ENCODE peak calls at places on chromosomes 7 and 10, in seven cellular contexts. R is uterus; Y is BE2C; A is sigmoid colon; J is choroid plexus epithelial cell; Z is stomach; G is Jurkat, Clone E6-1. I is an unnamed sample.

GRCh38 chr10:29663718-29664117 is 28.9 kb upstream of the SVIL start:
- DNase-seq in R (no peak), Y (no peak), A (no peak), J (no peak), Z (no peak), G (no peak), I (no peak)

GRCh38 chr7:149493366-149493765 is 4.2 kb downstream of the ZNF746 start:
- DNase-seq in R (no peak), Y (no peak), A (no peak), J (no peak), Z (no peak), G (no peak), I (no peak)

GRCh38 chr10:14456870-14457266 is 126.1 kb upstream of the FRMD4A start:
- DNase-seq in R (no peak), Y (no peak), A (no peak), J (no peak), Z (no peak), G (no peak), I (no peak)

GRCh38 chr10:129462257-129462795 is 4.7 kb upstream of the MGMT start:
- DNase-seq in R (no peak), Y (no peak), A (no peak), J (no peak), Z (no peak), G (no peak), I (no peak)

GRCh38 chr10:29243750-29244149 is 45.1 kb upstream of the LYZL1 start:
- DNase-seq in R (no peak), Y (no peak), A (no peak), J (no peak), Z (no peak), G (no peak), I (no peak)

GRCh38 chr7:17968791-17969715 is 28.8 kb upstream of the SNX13 start:
- DNase-seq in R (no peak), Y (no peak), A (no peak), J (peak; percentile 22), Z (no peak), G (no peak), I (no peak)

GRCh38 chr10:35335718-35336083 is 608 bp upstream of the CCNY start:
- DNase-seq in R (no peak), Y (peak; percentile 25), A (no peak), J (no peak), Z (no peak), G (peak; percentile 19), I (no peak)

GRCh38 chr7:158865462-158865922 is 9.1 kb downstream of the DYNC2I1 start:
- DNase-seq in R (no peak), Y (no peak), A (no peak), J (no peak), Z (no peak), G (no peak), I (no peak)

GRCh38 chr10:123585477-123586445 is 80.4 kb upstream of the GPR26 start:
- DNase-seq in R (no peak), Y (no peak), A (no peak), J (no peak), Z (no peak), G (no peak), I (no peak)

GRCh38 chr7:155470686-155471638 is 13.0 kb downstream of the EN2 start:
- DNase-seq in R (no peak), Y (no peak), A (peak; percentile 38), J (no peak), Z (no peak), G (no peak), I (no peak)

GRCh38 chr7:117401293-117402002 is 25.8 kb downstream of the ASZ1 start:
- DNase-seq in R (no peak), Y (no peak), A (no peak), J (peak; percentile 38), Z (no peak), G (peak; percentile 38), I (no peak)

GRCh38 chr10:86262671-86263165 is 103.9 kb downstream of the GRID1 start:
- DNase-seq in R (no peak), Y (peak; percentile 47), A (peak; percentile 49), J (no peak), Z (peak; percentile 13), G (no peak), I (no peak)

GRCh38 chr7:47888371-47889265 is 59.6 kb downstream of the PKD1L1 start:
- DNase-seq in R (no peak), Y (no peak), A (no peak), J (no peak), Z (no peak), G (no peak), I (no peak)

GRCh38 chr10:22891797-22892196 is 36.1 kb upstream of the ARMC3 start:
- DNase-seq in R (no peak), Y (no peak), A (no peak), J (no peak), Z (no peak), G (no peak), I (no peak)

GRCh38 chr10:74022941-74023629 is 25.2 kb downstream of the VCL start:
- DNase-seq in R (no peak), Y (no peak), A (no peak), J (no peak), Z (no peak), G (no peak), I (no peak)

GRCh38 chr10:98425511-98426352 is 10.8 kb upstream of the PYROXD2 start:
- DNase-seq in R (no peak), Y (peak; percentile 59), A (peak; percentile 62), J (peak; percentile 65), Z (peak; percentile 53), G (peak; percentile 28), I (peak; percentile 18)

GRCh38 chr7:30347226-30348082 is 63.1 kb downstream of the ZNRF2 start:
- DNase-seq in R (no peak), Y (no peak), A (no peak), J (no peak), Z (no peak), G (no peak), I (no peak)

GRCh38 chr7:2876031-2876862 is 32.1 kb upstream of the GNA12 start:
- DNase-seq in R (peak; percentile 22), Y (no peak), A (no peak), J (peak; percentile 79), Z (no peak), G (no peak), I (peak; percentile 83)

GRCh38 chr7:80748302-80749042 is 110.0 kb downstream of the CD36 start:
- DNase-seq in R (no peak), Y (no peak), A (no peak), J (peak; percentile 51), Z (no peak), G (no peak), I (peak; percentile 53)

GRCh38 chr7:112452102-112452888 is 2.0 kb downstream of the IFRD1 start:
- DNase-seq in R (peak; percentile 27), Y (peak; percentile 47), A (peak; percentile 88), J (peak; percentile 75), Z (peak; percentile 28), G (no peak), I (peak; percentile 43)

GRCh38 chr7:77791336-77791735 is 6.9 kb downstream of the TMEM60 start:
- DNase-seq in R (no peak), Y (no peak), A (no peak), J (no peak), Z (no peak), G (no peak), I (no peak)

DNA sequence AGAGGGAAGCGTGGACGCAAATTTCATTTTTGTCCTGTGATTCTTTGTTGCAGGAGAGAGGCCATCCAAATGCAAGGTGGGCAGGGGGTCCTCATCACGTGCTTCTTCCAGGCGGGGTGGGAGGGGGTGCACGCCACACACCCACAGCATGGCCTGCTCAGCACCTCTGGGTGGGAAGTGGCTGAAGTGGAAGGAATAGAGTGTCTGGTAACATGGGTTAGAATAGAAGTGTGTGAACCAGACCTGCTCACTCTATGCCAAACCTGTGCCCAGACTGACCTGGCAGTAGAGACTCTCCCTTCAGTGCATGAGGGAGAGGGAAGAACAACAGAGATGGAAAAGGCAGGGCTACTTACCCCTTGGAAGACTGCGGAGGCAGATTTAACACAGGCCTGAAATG is 21.7 kb downstream of the ZNF503 start:
- DNase-seq in R (no peak), Y (no peak), A (no peak), J (no peak), Z (no peak), G (no peak), I (no peak)
- H3K4me3 ChIP-seq in R (no peak overlapping the region), Y (no peak overlapping the region), A (no peak overlapping the region), J (no peak overlapping the region), Z (no peak overlapping the region), G (no peak overlapping the region), I (no peak overlapping the region)

DNA sequence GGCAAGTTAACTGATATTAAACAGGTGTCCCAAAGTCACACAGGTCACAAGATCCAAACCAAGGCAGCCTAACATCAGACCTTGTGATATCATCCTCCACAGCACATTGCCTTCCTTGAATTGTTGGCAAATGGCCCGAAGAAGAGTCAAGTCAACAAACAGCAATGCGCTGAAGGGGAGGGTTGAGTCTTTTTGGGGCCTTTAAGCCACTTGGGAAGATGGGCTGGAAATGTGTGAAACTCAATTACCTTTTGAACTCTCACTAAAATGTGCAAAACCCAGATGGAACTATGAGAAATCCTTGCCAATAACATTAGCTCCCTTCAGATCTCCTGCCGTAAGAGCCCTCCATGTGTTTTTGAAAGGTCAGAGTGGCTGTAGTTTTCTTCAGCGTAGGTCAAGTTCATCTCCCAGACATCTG is 47.9 kb upstream of the STK17A start:
- DNase-seq in R (peak; percentile 24), Y (no peak), A (no peak), J (peak; percentile 99), Z (no peak), G (no peak), I (peak; percentile 86)
- H3K4me3 ChIP-seq in R (no peak overlapping the region), Y (no peak overlapping the region), A (no peak overlapping the region), J (no peak overlapping the region), Z (no peak overlapping the region), G (no peak overlapping the region), I (no peak overlapping the region)

DNA sequence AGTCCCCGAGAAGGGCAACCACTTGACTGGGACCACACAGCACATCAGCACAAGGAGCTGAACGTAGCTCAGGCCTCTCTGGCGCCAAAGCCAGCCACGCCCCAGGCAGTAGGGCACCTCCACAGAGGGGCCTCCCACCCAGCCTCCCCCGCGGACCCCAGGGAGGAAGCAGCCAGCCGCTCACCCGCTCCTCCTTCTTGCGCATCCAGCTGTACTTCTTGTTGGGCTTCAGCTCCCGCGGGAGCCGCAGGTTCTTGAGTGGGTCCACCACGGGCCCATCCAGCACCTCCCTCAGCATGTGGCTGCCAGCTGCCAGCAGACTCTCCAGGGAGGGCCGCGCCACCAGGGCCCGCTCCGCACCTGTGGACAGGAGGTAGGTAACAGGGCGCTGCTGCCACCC is 61.2 kb downstream of the TNRC18 start:
- DNase-seq in R (no peak), Y (no peak), A (no peak), J (no peak), Z (no peak), G (no peak), I (no peak)
- H3K4me3 ChIP-seq in R (no peak overlapping the region), Y (no peak overlapping the region), A (no peak overlapping the region), J (no peak overlapping the region), Z (no peak overlapping the region), G (no peak overlapping the region), I (no peak overlapping the region)

DNA sequence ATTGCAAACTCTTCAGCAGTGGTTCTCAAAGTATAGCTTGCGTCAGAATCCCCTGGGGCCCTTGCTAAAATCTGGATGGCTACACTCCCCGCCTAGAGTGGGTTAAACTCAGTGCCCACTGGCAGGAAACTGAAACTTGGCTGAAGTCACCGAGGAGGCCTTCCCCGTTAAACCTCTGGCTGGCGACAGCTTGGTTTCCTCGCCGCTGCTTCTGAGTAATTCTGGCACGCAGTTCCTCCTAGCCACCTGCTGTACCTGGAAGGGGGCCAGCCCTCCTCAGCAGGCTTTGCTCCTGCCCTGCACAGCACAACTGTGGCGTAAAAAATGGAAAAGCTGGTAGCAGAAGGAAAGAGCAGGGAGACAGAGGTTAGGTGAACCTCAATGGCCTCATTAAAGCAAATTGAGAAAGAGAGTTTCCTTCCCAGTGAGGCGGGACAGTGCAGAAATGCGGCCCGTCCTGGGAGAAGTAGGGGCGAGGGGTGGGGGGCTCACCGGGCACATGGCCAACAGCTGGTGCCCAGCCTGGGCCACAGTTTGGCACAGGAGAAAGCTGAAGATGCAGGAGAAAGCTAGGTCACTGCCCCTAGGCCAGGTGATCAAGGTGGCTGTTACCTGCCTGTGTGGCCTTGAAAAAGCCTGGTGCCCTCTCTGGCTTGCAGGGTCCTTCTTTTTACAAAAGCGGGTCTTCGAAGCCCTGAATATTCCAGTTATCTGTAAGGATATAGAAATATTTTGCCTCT is 46.6 kb downstream of the ALOX5 start:
- DNase-seq in R (peak; percentile 74), Y (no peak), A (peak; percentile 89), J (peak; percentile 54), Z (peak; percentile 94), G (peak; percentile 58), I (peak; percentile 70)
- H3K4me3 ChIP-seq in R (no peak overlapping the region), Y (no peak overlapping the region), A (no peak overlapping the region), J (no peak overlapping the region), Z (peak overlapping the region; percentile 13), G (no peak overlapping the region), I (no peak overlapping the region)

I was measured in astrocyte of the spinal cord.